ENCODE peak calls at places on chromosomes 6 and 20, in seven cellular contexts. N, X, W, Z, D, V and A are unnamed samples.

GRCh38 chr6:90406957-90407356 is 110.3 kb upstream of the BACH2 start:
- DNase-seq in V (no peak), Z (no peak), D (no peak), X (no peak), N (no peak), W (no peak), A (no peak)

GRCh38 chr6:166488701-166489100 is 97.8 kb downstream of the RAMACL start:
- DNase-seq in N (no peak), W (peak; percentile 49), D (no peak), V (no peak), Z (no peak), X (no peak), A (no peak)

GRCh38 chr6:143698759-143699750 is 21.3 kb downstream of the PHACTR2 start:
- DNase-seq in N (no peak), X (no peak), V (no peak), Z (no peak), W (no peak), D (no peak), A (no peak)

GRCh38 chr6:166237611-166238010 is 70.0 kb upstream of the TBXT start:
- DNase-seq in Z (no peak), W (no peak), D (no peak), N (no peak), X (no peak), V (no peak), A (peak; percentile 67)

GRCh38 chr6:163985710-163986109 is 571.2 kb downstream of the QKI start:
- DNase-seq in V (no peak), N (peak; percentile 9), W (no peak), Z (no peak), D (no peak), X (no peak), A (no peak)

GRCh38 chr6:168017629-168018028 is 20.2 kb downstream of the KIF25 start:
- DNase-seq in Z (no peak), X (no peak), N (no peak), W (no peak), D (no peak), V (no peak), A (no peak)

GRCh38 chr6:2940010-2940850 is 31.1 kb downstream of the SERPINB6 start:
- DNase-seq in X (no peak), D (no peak), W (no peak), N (no peak), V (no peak), Z (no peak), A (no peak)

GRCh38 chr6:42729731-42730130 is 7.3 kb upstream of the PRPH2 start:
- DNase-seq in N (no peak), W (no peak), Z (no peak), X (no peak), D (no peak), V (no peak), A (no peak)

GRCh38 chr6:35240838-35241801 is 18.4 kb upstream of the ZNF76 start:
- DNase-seq in Z (peak; percentile 86), X (no peak), W (peak; percentile 86), N (no peak), D (peak; percentile 69), V (peak; percentile 84), A (no peak)

GRCh38 chr20:20609522-20609921 is 102.9 kb downstream of the RALGAPA2 start:
- DNase-seq in N (no peak), X (no peak), Z (no peak), V (no peak), D (no peak), W (no peak), A (no peak)
- TF ChIP-seq CTCF in N (no peak), X (no peak), Z (no peak), V (no peak), D (no peak), W (no peak), A (no peak)

GRCh38 chr6:158057213-158057987 is 75.7 kb downstream of the SYNJ2 start:
- DNase-seq in V (no peak), D (no peak), Z (no peak), X (peak; percentile 81), W (peak; percentile 63), N (no peak), A (peak; percentile 90)
- H3K4me3 ChIP-seq in V (no peak overlapping the region), D (no peak overlapping the region), Z (no peak overlapping the region), X (no peak overlapping the region), W (no peak overlapping the region), N (no peak overlapping the region), A (no peak overlapping the region)

DNA sequence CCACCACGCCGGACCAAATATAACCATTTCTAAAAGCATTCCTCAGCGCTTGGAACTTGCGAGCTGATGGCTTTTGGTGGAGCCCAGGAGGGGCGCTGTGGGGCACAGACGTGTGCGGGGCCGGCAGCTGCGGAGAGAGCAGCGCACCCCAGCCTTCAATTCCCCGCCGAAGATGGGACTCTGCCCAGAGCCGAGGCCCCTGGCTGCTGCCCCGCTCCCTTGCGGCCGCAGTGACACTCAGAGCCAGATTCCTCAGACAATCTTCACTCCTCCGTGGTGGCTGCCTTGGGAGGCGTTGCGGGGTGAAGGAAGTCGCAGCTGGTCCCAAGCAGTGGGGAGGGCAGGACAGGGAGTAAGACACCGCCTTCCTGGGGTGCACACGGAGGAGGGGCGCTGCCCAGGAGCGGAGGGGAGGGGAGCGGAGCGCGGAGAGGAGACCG is 87.7 kb downstream of the TMEM242 start:
- DNase-seq in Z (no peak), W (peak; percentile 86), D (peak; percentile 73), N (no peak), V (no peak), X (no peak), A (no peak)
- TF ChIP-seq CTCF in Z (peak; percentile 15), W (peak; percentile 60), D (peak; percentile 50), N (peak; percentile 78), V (no peak), X (peak; percentile 62), A (peak; percentile 81)

DNA sequence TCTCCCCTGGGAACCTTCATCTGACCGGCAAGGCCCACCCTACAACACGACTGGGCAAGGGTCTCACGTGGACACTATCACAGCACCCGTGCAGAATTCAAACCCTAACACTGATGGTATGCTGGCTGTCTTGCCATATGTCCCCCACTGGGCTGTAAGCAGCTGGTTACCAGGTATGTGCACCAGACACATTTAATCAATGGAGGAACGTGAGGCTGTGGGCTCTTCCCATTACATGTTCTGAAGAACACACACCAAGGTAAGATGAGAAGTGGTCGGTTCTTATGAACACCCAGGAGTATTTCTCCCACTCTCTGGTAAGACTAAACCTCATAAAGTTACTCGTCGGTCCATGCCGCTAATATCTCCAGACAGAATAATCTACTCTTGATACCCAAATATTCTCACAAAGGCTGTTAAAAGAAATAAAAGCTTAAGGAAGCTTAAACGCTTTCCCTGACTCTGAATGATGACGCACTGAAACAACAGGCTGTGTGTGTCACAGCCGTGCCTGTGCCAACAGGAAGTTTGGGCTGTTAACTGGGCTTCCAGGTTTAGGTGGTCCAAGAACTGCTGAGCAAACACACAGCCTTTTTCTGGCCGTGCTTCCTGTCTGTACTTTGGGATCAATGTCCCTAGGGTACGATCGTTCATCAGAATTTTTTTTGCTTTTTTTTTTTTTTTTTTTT is 75.3 kb downstream of the SLC23A2 start:
- DNase-seq in X (no peak), N (peak; percentile 90), W (peak; percentile 80), V (no peak), D (peak; percentile 72), Z (no peak), A (no peak)
- H3K4me3 ChIP-seq in X (no peak overlapping the region), N (peak overlapping the region; percentile 18), W (no peak overlapping the region), V (no peak overlapping the region), D (no peak overlapping the region), Z (no peak overlapping the region), A (no peak overlapping the region)

DNA sequence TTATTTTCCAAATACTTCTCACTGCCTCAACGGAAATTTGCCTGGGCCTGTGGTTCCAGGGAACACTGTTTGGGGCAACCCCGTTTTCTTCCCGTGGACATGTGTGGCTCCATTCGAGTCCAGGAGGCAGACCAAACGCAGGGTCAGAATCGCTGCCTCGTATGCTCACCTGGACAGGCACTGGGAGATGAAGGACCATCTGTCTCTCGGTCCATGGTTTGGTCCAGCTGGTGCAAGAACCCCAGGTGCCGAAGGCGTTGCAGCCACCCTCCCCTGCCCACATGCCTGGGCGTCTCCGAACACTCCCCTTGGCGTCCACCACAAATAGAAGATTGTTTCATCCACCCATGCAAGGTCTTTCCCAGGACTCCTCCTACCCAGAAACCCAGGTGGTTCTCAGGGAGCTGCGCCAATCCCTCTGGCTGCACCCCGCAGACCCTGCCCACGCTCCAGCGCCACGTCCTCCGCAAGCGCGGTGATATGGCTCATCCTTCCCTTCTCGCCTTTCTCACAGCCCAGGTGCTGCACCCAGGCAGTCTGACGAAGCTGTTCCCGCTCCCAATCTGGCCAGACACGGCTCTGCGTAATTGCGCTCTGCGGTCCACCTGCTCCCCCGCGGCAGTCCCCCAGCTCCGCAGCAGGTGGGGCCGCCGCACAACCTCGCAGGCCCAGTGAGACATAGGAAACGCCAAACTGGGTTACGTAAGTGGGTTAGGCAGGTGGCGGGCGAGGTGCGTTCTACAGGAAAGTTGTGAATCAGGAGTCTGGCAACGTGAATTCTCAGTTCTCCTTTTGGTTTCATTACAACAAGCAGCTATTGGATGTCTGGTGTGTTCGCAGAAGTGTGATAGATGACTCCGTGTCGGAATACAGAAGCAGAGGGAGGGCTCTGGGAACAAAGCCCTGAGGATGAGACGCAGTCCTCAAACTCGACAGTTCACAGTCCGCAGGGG is 146.2 kb upstream of the ECI2 start:
- DNase-seq in N (peak; percentile 47), X (no peak), D (peak; percentile 52), Z (no peak), W (peak; percentile 77), V (no peak), A (no peak)
- TF ChIP-seq CTCF in N (peak; percentile 48), X (peak; percentile 16), D (peak; percentile 45), Z (no peak), W (peak; percentile 32), V (peak; percentile 23), A (no peak)

GRCh38 chr20:17586250-17586649 is 16.4 kb downstream of the DSTN start:
- DNase-seq in Z (no peak), V (no peak), D (no peak), X (no peak), W (no peak), N (no peak), A (no peak)
- H3K4me3 ChIP-seq in Z (no peak overlapping the region), V (no peak overlapping the region), D (no peak overlapping the region), X (no peak overlapping the region), W (no peak overlapping the region), N (no peak overlapping the region), A (no peak overlapping the region)

GRCh38 chr6:16483315-16483875 is 245.0 kb downstream of the GMPR start:
- DNase-seq in Z (no peak), X (no peak), N (no peak), V (no peak), D (no peak), W (no peak), A (no peak)

GRCh38 chr6:16488813-16489212 is 250.4 kb downstream of the GMPR start:
- DNase-seq in V (no peak), W (no peak), D (no peak), N (no peak), Z (no peak), X (no peak), A (no peak)

GRCh38 chr6:16491666-16492322 is 253.4 kb downstream of the GMPR start:
- DNase-seq in Z (no peak), X (no peak), N (no peak), V (no peak), W (no peak), D (no peak), A (no peak)

GRCh38 chr6:16486661-16487060 is 248.3 kb downstream of the GMPR start:
- DNase-seq in W (no peak), X (no peak), Z (no peak), N (no peak), D (no peak), V (no peak), A (no peak)

GRCh38 chr6:16487953-16488674 is 249.7 kb downstream of the GMPR start:
- DNase-seq in V (no peak), N (no peak), Z (no peak), W (no peak), D (no peak), X (no peak), A (no peak)
- TF ChIP-seq CTCF in V (no peak), N (no peak), Z (no peak), W (no peak), D (no peak), X (no peak), A (no peak)